ENCODE peak calls at places on chromosomes 4 and X, in nine cellular contexts. J is non-pigmented ciliary epithelial cell; O is T-helper 1 cell; E is NT2/D1; S is left cardiac atrium; K is NCI-H1436; C is effector CD4-positive, alpha-beta T cell; Z is stimulated activated CD4-positive, alpha-beta T cell treated with anti-CD3 and anti-CD28 coated beads, Interleukin-15, amount 100 ng/mL, for 1 hour; Q is fibroblast of pulmonary artery. D is an unnamed sample.

GRCh38 chr4:53122280-53123116 is 243.4 kb downstream of the SCFD2 start:
- DNase-seq in J (no peak), O (no peak), E (no peak), S (no peak), K (no peak), C (no peak), Z (no peak), Q (no peak), D (no peak)

GRCh38 chr4:82436130-82436529 is 5.7 kb downstream of the ENOPH1 start:
- DNase-seq in J (no peak), O (no peak), E (no peak), S (no peak), K (no peak), C (no peak), Z (no peak), Q (no peak), D (no peak)

GRCh38 chr4:140906984-140907962 is 151.1 kb upstream of the TBC1D9 start:
- DNase-seq in J (no peak), O (no peak), E (no peak), S (no peak), K (no peak), C (no peak), Z (no peak), Q (no peak), D (no peak)

GRCh38 chr4:73661646-73662119 is 41.4 kb upstream of the RASSF6 start:
- DNase-seq in J (peak; percentile 100), O (no peak), E (no peak), S (no peak), K (no peak), C (no peak), Z (no peak), Q (peak; percentile 98), D (no peak)

GRCh38 chr4:119000400-119000799 is 111.7 kb downstream of the SYNPO2 start:
- DNase-seq in J (no peak), O (no peak), E (no peak), S (no peak), K (no peak), C (no peak), Z (no peak), Q (no peak), D (no peak)

GRCh38 chr4:98565646-98566403 is 92.6 kb downstream of the TSPAN5 start:
- DNase-seq in J (no peak), O (no peak), E (no peak), S (no peak), K (no peak), C (no peak), Z (no peak), Q (no peak), D (no peak)

GRCh38 chr4:85703098-85703497 is 228.1 kb downstream of the ARHGAP24 start:
- DNase-seq in J (no peak), O (no peak), E (no peak), S (no peak), K (no peak), C (no peak), Z (no peak), Q (no peak), D (no peak)

GRCh38 chr4:165877291-165877690 is 4.3 kb downstream of the TLL1 start:
- DNase-seq in J (no peak), O (no peak), E (no peak), S (no peak), K (no peak), C (no peak), Z (no peak), Q (peak; percentile 53), D (no peak)

GRCh38 chr4:137621056-137621455 is 88.8 kb upstream of the PCDH18 start:
- DNase-seq in J (no peak), O (no peak), E (no peak), S (no peak), K (peak; percentile 55), C (no peak), Z (no peak), Q (no peak), D (no peak)

GRCh38 chr4:61199869-61200194 is 294 bp upstream of the ADGRL3 start:
- DNase-seq in J (no peak), O (no peak), E (no peak), S (no peak), K (no peak), C (no peak), Z (no peak), Q (no peak), D (no peak)

GRCh38 chr4:108367751-108368150 is 199.0 kb upstream of the LEF1 start:
- DNase-seq in J (no peak), O (no peak), E (no peak), S (no peak), K (no peak), C (no peak), Z (no peak), Q (no peak), D (no peak)

GRCh38 chrX:107979534-107979933 is 2.6 kb downstream of the TEX13B start:
- DNase-seq in J (no peak), O (no peak), E (no peak), S (no peak), K (no peak), C (no peak), Z (no peak), Q (no peak), D (no peak)

GRCh38 chr4:184503869-184504300 is 29.5 kb upstream of the IRF2 start:
- DNase-seq in J (no peak), O (peak; percentile 72), E (no peak), S (no peak), K (no peak), C (no peak), Z (no peak), Q (peak; percentile 10), D (no peak)

GRCh38 chrX:10156199-10157031 is at the start of gene CLCN4:
- DNase-seq in J (no peak), O (no peak), E (peak; percentile 30), S (peak; percentile 73), K (no peak), C (no peak), Z (no peak), Q (peak; percentile 58), D (peak; percentile 81)

GRCh38 chr4:27278615-27279014 is 418.0 kb downstream of the STIM2 start:
- DNase-seq in J (peak; percentile 1), O (no peak), E (peak; percentile 52), S (peak; percentile 21), K (no peak), C (no peak), Z (no peak), Q (peak; percentile 41), D (no peak)

GRCh38 chr4:186676531-186677158 is 47.0 kb downstream of the FAT1 start:
- DNase-seq in J (peak; percentile 86), O (no peak), E (no peak), S (no peak), K (no peak), C (no peak), Z (no peak), Q (peak; percentile 83), D (no peak)

GRCh38 chr4:180664766-180665368 is 1578.3 kb upstream of the TENM3 start:
- DNase-seq in J (peak; percentile 71), O (peak; percentile 52), E (peak; percentile 68), S (peak; percentile 55), K (peak; percentile 39), C (peak; percentile 14), Z (no peak), Q (peak; percentile 89), D (no peak)

GRCh38 chrX:132226169-132226568 is 6.9 kb upstream of the RAP2C start:
- DNase-seq in J (no peak), O (no peak), E (no peak), S (no peak), K (peak; percentile 0), C (no peak), Z (no peak), Q (no peak), D (no peak)

GRCh38 chr4:142040043-142040442 is 403.7 kb downstream of the IL15 start:
- DNase-seq in J (no peak), O (no peak), E (no peak), S (no peak), K (no peak), C (no peak), Z (no peak), Q (no peak), D (no peak)

GRCh38 chr4:179695175-179695574 is 2252.9 kb upstream of the AGA start:
- DNase-seq in J (peak; percentile 84), O (no peak), E (no peak), S (no peak), K (no peak), C (no peak), Z (no peak), Q (peak; percentile 27), D (no peak)

GRCh38 chrX:39238017-39238416 is 436.8 kb downstream of the MID1IP1 start:
- DNase-seq in J (no peak), O (no peak), E (no peak), S (no peak), K (no peak), C (no peak), Z (no peak), Q (no peak), D (no peak)

GRCh38 chrX:13845721-13846378 is 29.0 kb upstream of the GPM6B start:
- DNase-seq in J (peak; percentile 9), O (no peak), E (no peak), S (no peak), K (no peak), C (no peak), Z (no peak), Q (peak; percentile 4), D (no peak)

GRCh38 chrX:70592091-70592490 is 147.5 kb downstream of the DLG3 start:
- DNase-seq in J (peak; percentile 1), O (peak; percentile 83), E (no peak), S (no peak), K (no peak), C (no peak), Z (no peak), Q (peak; percentile 60), D (no peak)

GRCh38 chrX:131762802-131763234 is 218.9 kb downstream of the OR13H1 start:
- DNase-seq in J (no peak), O (peak; percentile 79), E (no peak), S (peak; percentile 39), K (no peak), C (peak; percentile 51), Z (no peak), Q (no peak), D (no peak)

GRCh38 chr4:40288547-40288946 is 46.6 kb upstream of the CHRNA9 start:
- DNase-seq in J (no peak), O (no peak), E (no peak), S (no peak), K (no peak), C (no peak), Z (no peak), Q (no peak), D (no peak)

GRCh38 chr4:80360900-80361299 is 25.4 kb downstream of the CFAP299 start:
- DNase-seq in J (no peak), O (no peak), E (no peak), S (no peak), K (no peak), C (no peak), Z (no peak), Q (no peak), D (no peak)

GRCh38 chr4:164748375-164748774 is 5.6 kb upstream of the SMIM31 start:
- DNase-seq in J (peak; percentile 1), O (no peak), E (no peak), S (no peak), K (no peak), C (no peak), Z (no peak), Q (peak; percentile 49), D (no peak)

GRCh38 chrX:148501121-148502066 is 977 bp downstream of the AFF2 start:
- DNase-seq in J (no peak), O (no peak), E (no peak), S (peak; percentile 19), K (no peak), C (no peak), Z (no peak), Q (no peak), D (peak; percentile 43)

D was measured in lower lobe of right lung.